ENCODE peak calls at places on chromosomes 1 and 21, in six cellular contexts. T is HL-60, Z is GM12891, B is transverse colon, K is esophagus muscularis mucosa, A is HepG2. F is an unnamed sample.

GRCh38 chr1:41739061-41739955 is 179.4 kb downstream of the HIVEP3 start:
- DNase-seq in T (peak), Z (peak), B (peak), K (no peak), A (no peak), F (peak)

GRCh38 chr1:218460367-218460766 is 115.2 kb downstream of the TGFB2 start:
- DNase-seq in T (no peak), Z (no peak), B (no peak), K (no peak), A (no peak), F (peak)

GRCh38 chr1:26296340-26297056 is 9.9 kb downstream of the UBXN11 start:
- DNase-seq in T (no peak), Z (no peak), B (no peak), K (no peak), A (no peak), F (no peak)

GRCh38 chr1:23967871-23968270 is 8.2 kb downstream of the PNRC2 start:
- DNase-seq in T (no peak), Z (no peak), B (no peak), K (no peak), A (no peak), F (no peak)

GRCh38 chr1:47907192-47907528 is 90.0 kb downstream of the TRABD2B start:
- DNase-seq in T (no peak), Z (no peak), B (no peak), K (no peak), A (no peak), F (no peak)

GRCh38 chr1:28510350-28511223 is 4.7 kb downstream of the RCC1 start:
- DNase-seq in T (no peak), Z (no peak), B (no peak), K (no peak), A (peak), F (no peak)

GRCh38 chr1:33661791-33662190 is 189.3 kb downstream of the ZSCAN20 start:
- DNase-seq in T (no peak), Z (no peak), B (no peak), K (no peak), A (no peak), F (no peak)

GRCh38 chr1:227540170-227541098 is 22.9 kb upstream of the ZNF678 start:
- DNase-seq in T (no peak), Z (no peak), B (no peak), K (no peak), A (no peak), F (no peak)

GRCh38 chr1:64920936-64921589 is 45.3 kb downstream of the JAK1 start:
- DNase-seq in T (no peak), Z (no peak), B (no peak), K (peak), A (no peak), F (no peak)

GRCh38 chr1:244337839-244338238 is 113.9 kb downstream of the ADSS2 start:
- DNase-seq in T (no peak), Z (no peak), B (no peak), K (no peak), A (no peak), F (no peak)

GRCh38 chr1:42319128-42319851 is 15.7 kb downstream of the FOXJ3 start:
- DNase-seq in T (no peak), Z (no peak), B (no peak), K (no peak), A (no peak), F (no peak)

GRCh38 chr1:51417496-51418383 is 87.4 kb upstream of the TTC39A start:
- DNase-seq in T (no peak), Z (no peak), B (no peak), K (no peak), A (no peak), F (no peak)

GRCh38 chr1:234842726-234843641 is 233.0 kb upstream of the IRF2BP2 start:
- DNase-seq in T (no peak), Z (peak), B (no peak), K (no peak), A (no peak), F (no peak)

GRCh38 chr21:16534408-16535099 is 804.8 kb downstream of the USP25 start:
- DNase-seq in T (no peak), Z (no peak), B (peak), K (peak), A (no peak), F (peak)

GRCh38 chr1:243275316-243275715 is 19.5 kb downstream of the SDCCAG8 start:
- DNase-seq in T (no peak), Z (no peak), B (no peak), K (no peak), A (no peak), F (no peak)

GRCh38 chr1:225700889-225701465 is 48.1 kb upstream of the ENAH start:
- DNase-seq in T (no peak), Z (no peak), B (no peak), K (no peak), A (no peak), F (no peak)

GRCh38 chr1:222711319-222712252 is 705 bp downstream of the AIDA start:
- DNase-seq in T (no peak), Z (peak), B (peak), K (no peak), A (peak), F (peak)

GRCh38 chr1:61076728-61077675 is 5.4 kb upstream of the NFIA start:
- DNase-seq in T (peak), Z (no peak), B (peak), K (peak), A (peak), F (peak)

GRCh38 chr1:27811741-27812500 is 18.7 kb upstream of the PPP1R8 start:
- DNase-seq in T (no peak), Z (no peak), B (no peak), K (no peak), A (no peak), F (no peak)

GRCh38 chr1:208238710-208239517 is 5.3 kb downstream of the PLXNA2 start:
- DNase-seq in T (no peak), Z (peak), B (no peak), K (no peak), A (no peak), F (no peak)

GRCh38 chr1:238205045-238205662 is 314.4 kb upstream of the ZP4 start:
- DNase-seq in T (no peak), Z (no peak), B (no peak), K (no peak), A (no peak), F (no peak)

GRCh38 chr1:180188103-180188506 is 33.4 kb downstream of the QSOX1 start:
- DNase-seq in T (no peak), Z (peak), B (peak), K (no peak), A (peak), F (no peak)

GRCh38 chr1:41322835-41323234 is 38.4 kb upstream of the FOXO6 start:
- DNase-seq in T (no peak), Z (peak), B (peak), K (peak), A (peak), F (no peak)

GRCh38 chr1:208988811-208989222 is 594.7 kb upstream of the CAMK1G start:
- DNase-seq in T (no peak), Z (peak), B (peak), K (no peak), A (no peak), F (no peak)

GRCh38 chr1:54246097-54246721 is 46.2 kb downstream of the MRPL37 start:
- DNase-seq in T (no peak), Z (no peak), B (no peak), K (no peak), A (no peak), F (no peak)

GRCh38 chr1:185973645-185974044 is 239.5 kb downstream of the HMCN1 start:
- DNase-seq in T (no peak), Z (no peak), B (no peak), K (no peak), A (no peak), F (no peak)

GRCh38 chr1:43557744-43558245 is 27.1 kb downstream of the PTPRF start:
- DNase-seq in T (no peak), Z (no peak), B (peak), K (no peak), A (no peak), F (peak)

GRCh38 chr1:101728029-101728428 is 268.7 kb downstream of the OLFM3 start:
- DNase-seq in T (no peak), Z (no peak), B (no peak), K (no peak), A (no peak), F (no peak)

GRCh38 chr1:40305451-40305850 is 11.6 kb downstream of the COL9A2 start:
- DNase-seq in T (no peak), Z (no peak), B (no peak), K (no peak), A (no peak), F (no peak)

GRCh38 chr1:7683521-7683920 is 87.6 kb upstream of the VAMP3 start:
- DNase-seq in T (no peak), Z (no peak), B (no peak), K (no peak), A (no peak), F (no peak)
- TF ChIP-seq POLR2AphosphoS5 in T (no peak), Z (no peak), B (no peak), K (no peak), A (no peak), F (no peak)

DNA sequence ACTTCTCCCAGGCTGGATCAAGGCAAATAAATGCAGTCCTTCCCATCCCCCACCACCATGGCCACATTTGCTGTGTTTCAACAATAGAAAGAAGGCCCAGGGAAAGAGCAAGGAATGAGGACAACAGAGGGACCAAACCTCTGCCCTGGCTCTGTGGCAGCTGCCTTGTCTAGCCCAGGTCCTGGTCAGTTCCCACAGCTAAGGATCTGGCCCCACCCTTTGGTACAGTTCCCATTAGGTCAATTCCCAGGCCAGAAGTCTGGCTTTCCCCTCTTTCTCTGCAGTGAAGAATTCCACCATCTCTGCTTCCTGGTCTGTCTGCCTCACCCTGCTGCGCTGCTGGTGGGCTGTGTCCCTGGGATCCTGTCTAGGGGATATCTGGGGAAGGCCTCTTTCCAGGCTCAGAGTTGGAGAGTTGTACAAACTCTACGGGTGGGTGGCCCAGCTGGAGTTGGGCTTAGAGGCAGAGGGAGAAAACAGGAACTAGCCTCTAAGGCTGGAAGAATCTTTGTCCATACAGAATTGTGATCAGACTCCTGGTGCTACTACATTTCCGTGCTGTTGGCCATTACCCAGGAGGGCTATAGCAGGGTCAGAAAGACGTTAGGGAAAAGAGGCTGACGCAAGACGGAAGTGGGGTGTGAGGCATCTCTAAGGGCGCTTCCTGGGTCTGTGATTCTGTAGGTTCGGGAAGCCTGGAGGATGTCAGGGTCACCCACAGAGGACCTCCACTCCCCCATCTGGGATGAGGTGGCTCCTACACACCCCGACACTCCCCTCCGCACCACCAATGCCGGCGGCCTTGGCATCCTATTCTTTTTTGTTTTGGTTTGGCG is 957 bp upstream of the NDUFS2 start:
- DNase-seq in T (peak), Z (no peak), B (peak), K (peak), A (no peak), F (peak)
- TF ChIP-seq POLR2AphosphoS5 in T (no peak), Z (no peak), B (no peak), K (peak), A (no peak), F (peak)

GRCh38 chr1:156303241-156303640 is 4.1 kb upstream of the VHLL start:
- DNase-seq in T (no peak), Z (no peak), B (no peak), K (no peak), A (no peak), F (no peak)
- TF ChIP-seq POLR2AphosphoS5 in T (no peak), Z (no peak), B (no peak), K (no peak), A (no peak), F (no peak)

DNA sequence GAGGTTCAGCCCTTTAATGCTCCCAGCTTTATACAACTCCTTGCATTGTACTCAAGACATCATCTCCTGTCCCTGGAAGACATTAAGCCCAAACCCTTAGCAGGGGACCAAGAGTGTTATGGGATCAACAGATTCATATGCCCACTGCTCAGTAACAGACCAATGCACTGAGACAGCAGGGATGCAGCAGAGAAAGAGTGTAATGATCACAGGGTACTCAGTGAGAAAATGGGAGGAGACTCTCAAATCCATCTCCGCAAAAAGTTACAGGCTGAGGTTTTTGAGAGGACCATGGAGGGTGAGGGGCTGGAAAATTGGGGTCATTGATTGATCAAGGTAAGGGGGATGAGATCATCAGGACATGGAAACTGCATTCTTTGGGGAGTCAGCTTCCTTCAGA is 96.2 kb downstream of the MATN1 start:
- DNase-seq in T (no peak), Z (no peak), B (no peak), K (no peak), A (no peak), F (peak)
- TF ChIP-seq POLR2AphosphoS5 in T (no peak), Z (no peak), B (no peak), K (no peak), A (no peak), F (no peak)

GRCh38 chr1:200252526-200252925 is 157.3 kb downstream of the ZNF281 start:
- DNase-seq in T (no peak), Z (no peak), B (no peak), K (no peak), A (no peak), F (no peak)

GRCh38 chr1:200258447-200259375 is 151.1 kb downstream of the ZNF281 start:
- DNase-seq in T (no peak), Z (no peak), B (no peak), K (peak), A (peak), F (no peak)

GRCh38 chr1:200260587-200261335 is 149.1 kb downstream of the ZNF281 start:
- DNase-seq in T (no peak), Z (no peak), B (no peak), K (no peak), A (peak), F (no peak)

GRCh38 chr1:200253774-200254495 is 155.9 kb downstream of the ZNF281 start:
- DNase-seq in T (no peak), Z (no peak), B (no peak), K (no peak), A (no peak), F (no peak)

GRCh38 chr1:200257235-200257634 is 152.6 kb downstream of the ZNF281 start:
- DNase-seq in T (no peak), Z (no peak), B (no peak), K (no peak), A (no peak), F (no peak)
- TF ChIP-seq POLR2AphosphoS5 in T (no peak), Z (no peak), B (no peak), K (no peak), A (no peak), F (no peak)

F was measured in sigmoid colon.